ENCODE peak calls at places on chromosome 1, in five cellular contexts. T is MCF 10A; D is CD4-positive, CD25-positive, alpha-beta regulatory T cell; O is activated CD4-positive, alpha-beta T cell treated with anti-CD3 and anti-CD28 coated beads, Interleukin-2, amount 50 U/mL, for 24 hours; V is prostate gland. X is an unnamed sample.

GRCh38 chr1:214833357-214833756 is 230.4 kb downstream of the CENPF start:
- DNase-seq in T (peak), D (no peak), O (no peak), V (no peak), X (no peak)

GRCh38 chr1:57868895-57869294 is 445.0 kb upstream of the DAB1 start:
- DNase-seq in T (no peak), D (no peak), O (no peak), V (no peak), X (no peak)

GRCh38 chr1:210407887-210408252 is 79.2 kb downstream of the HHAT start:
- DNase-seq in T (no peak), D (no peak), O (no peak), V (no peak), X (no peak)

GRCh38 chr1:9174762-9175161 is 45.9 kb upstream of the GPR157 start:
- DNase-seq in T (no peak), D (no peak), O (no peak), V (no peak), X (no peak)

GRCh38 chr1:29243863-29244185 is 7.5 kb downstream of the PTPRU start:
- DNase-seq in T (peak), D (no peak), O (no peak), V (no peak), X (peak)

GRCh38 chr1:28354121-28354520 is 15.4 kb upstream of the PHACTR4 start:
- DNase-seq in T (peak), D (no peak), O (no peak), V (no peak), X (peak)

GRCh38 chr1:33329600-33330305 is 8.9 kb upstream of the A3GALT2 start:
- DNase-seq in T (no peak), D (no peak), O (no peak), V (no peak), X (no peak)

GRCh38 chr1:67614511-67614934 is 70.5 kb upstream of the GADD45A start:
- DNase-seq in T (peak), D (no peak), O (no peak), V (no peak), X (peak)

GRCh38 chr1:225319951-225320350 is 107.9 kb downstream of the LBR start:
- DNase-seq in T (peak), D (no peak), O (no peak), V (no peak), X (peak)

GRCh38 chr1:44316231-44316759 is 38.8 kb downstream of the ERI3 start:
- DNase-seq in T (no peak), D (peak), O (no peak), V (no peak), X (no peak)

GRCh38 chr1:193944454-193944853 is 758.0 kb upstream of the B3GALT2 start:
- DNase-seq in T (no peak), D (no peak), O (no peak), V (no peak), X (no peak)

GRCh38 chr1:186283374-186283773 is 91.7 kb downstream of the TPR start:
- DNase-seq in T (no peak), D (no peak), O (no peak), V (no peak), X (no peak)

GRCh38 chr1:41354956-41355355 is 6.3 kb upstream of the FOXO6 start:
- DNase-seq in T (no peak), D (no peak), O (no peak), V (no peak), X (no peak)

GRCh38 chr1:46248122-46248920 is 758 bp downstream of the RAD54L start:
- DNase-seq in T (peak), D (peak), O (no peak), V (no peak), X (peak)

GRCh38 chr1:231037585-231038517 is 2.2 kb downstream of the FAM89A start:
- DNase-seq in T (no peak), D (no peak), O (no peak), V (no peak), X (no peak)

GRCh38 chr1:219413523-219413922 is 199.4 kb downstream of the ZC3H11B start:
- DNase-seq in T (no peak), D (no peak), O (no peak), V (no peak), X (no peak)

GRCh38 chr1:46452931-46453325 is 36.7 kb upstream of the DMBX1 start:
- DNase-seq in T (no peak), D (no peak), O (no peak), V (no peak), X (no peak)

GRCh38 chr1:175169305-175170018 is 23.1 kb downstream of the KIAA0040 start:
- DNase-seq in T (peak), D (no peak), O (no peak), V (no peak), X (peak)

GRCh38 chr1:163048970-163049680 is 20.0 kb upstream of the RGS4 start:
- DNase-seq in T (no peak), D (no peak), O (no peak), V (no peak), X (no peak)

GRCh38 chr1:7253118-7253480 is 467.8 kb downstream of the CAMTA1 start:
- DNase-seq in T (no peak), D (no peak), O (no peak), V (no peak), X (no peak)

X was measured in epithelial cell of esophagus.